ENCODE peak calls at places on chromosomes 1 and 21, in ten cellular contexts. U is A549; E is MM.1S; W is SJSA1; T is left lung; X is esophagus squamous epithelium; F is astrocyte; H is effector memory CD4-positive, alpha-beta T cell; C is H1; O is heart right ventricle. G is an unnamed sample.
A peak's percentile ranks its signal among the peaks of the same experiment; 100 is the strongest.

GRCh38 chr1:231841616-231842344 is 215.2 kb downstream of the DISC1 start:
- DNase-seq in U (peak; percentile 19), E (no peak), W (no peak), T (no peak), X (no peak), F (peak; percentile 33), H (no peak), C (no peak), O (no peak), G (no peak)

GRCh38 chr1:24551910-24552571 is 3.8 kb upstream of the NCMAP start:
- DNase-seq in U (no peak), E (no peak), W (no peak), T (no peak), X (no peak), F (peak; percentile 9), H (no peak), C (no peak), O (no peak), G (no peak)

GRCh38 chr1:25461783-25462182 is 31.1 kb downstream of the MACO1 start:
- DNase-seq in U (no peak), E (no peak), W (no peak), T (no peak), X (no peak), F (no peak), H (no peak), C (no peak), O (no peak), G (no peak)

GRCh38 chr1:163035791-163036249 is 33.3 kb upstream of the RGS4 start:
- DNase-seq in U (no peak), E (no peak), W (peak; percentile 83), T (no peak), X (no peak), F (peak; percentile 99), H (no peak), C (no peak), O (no peak), G (no peak)

GRCh38 chr1:156754219-156754618 is 2.7 kb upstream of the HDGF start:
- DNase-seq in U (no peak), E (no peak), W (no peak), T (no peak), X (no peak), F (no peak), H (no peak), C (no peak), O (no peak), G (no peak)

GRCh38 chr1:33637846-33638440 is 165.5 kb downstream of the ZSCAN20 start:
- DNase-seq in U (no peak), E (no peak), W (no peak), T (no peak), X (no peak), F (peak; percentile 23), H (no peak), C (no peak), O (no peak), G (no peak)

GRCh38 chr1:229203030-229203751 is 67.7 kb upstream of the RAB4A start:
- DNase-seq in U (peak; percentile 43), E (no peak), W (no peak), T (no peak), X (no peak), F (peak; percentile 57), H (no peak), C (peak; percentile 82), O (no peak), G (peak; percentile 17)

GRCh38 chr1:40273547-40274166 is 15.6 kb downstream of the ZMPSTE24 start:
- DNase-seq in U (no peak), E (no peak), W (no peak), T (no peak), X (no peak), F (no peak), H (no peak), C (no peak), O (no peak), G (no peak)

GRCh38 chr1:55049271-55049913 is 10.0 kb downstream of the PCSK9 start:
- DNase-seq in U (no peak), E (no peak), W (no peak), T (no peak), X (no peak), F (no peak), H (no peak), C (no peak), O (no peak), G (no peak)

GRCh38 chr1:235998812-235999211 is 66.1 kb downstream of the NID1 start:
- DNase-seq in U (no peak), E (no peak), W (no peak), T (no peak), X (no peak), F (peak; percentile 30), H (peak; percentile 30), C (no peak), O (no peak), G (no peak)
- H3K27ac ChIP-seq in U (peak overlapping the region; percentile 84), E (no peak overlapping the region), W (peak overlapping the region; percentile 64), T (peak overlapping the region; percentile 37), X (peak overlapping the region; percentile 74), F (peak overlapping the region; percentile 86), H (peak overlapping the region; percentile 90), C (no peak overlapping the region), O (no peak overlapping the region), G (no peak overlapping the region)

GRCh38 chr1:181101581-181102226 is 13.2 kb downstream of the IER5 start:
- DNase-seq in U (no peak), E (no peak), W (peak; percentile 73), T (no peak), X (no peak), F (peak; percentile 75), H (no peak), C (no peak), O (no peak), G (no peak)
- H3K27ac ChIP-seq in U (peak overlapping the region; percentile 98), E (no peak overlapping the region), W (peak overlapping the region; percentile 75), T (no peak overlapping the region), X (no peak overlapping the region), F (peak overlapping the region; percentile 64), H (no peak overlapping the region), C (peak overlapping the region; percentile 85), O (no peak overlapping the region), G (no peak overlapping the region)

GRCh38 chr1:118322369-118322768 is 137.3 kb upstream of the SPAG17 start:
- DNase-seq in U (no peak), E (no peak), W (no peak), T (no peak), X (no peak), F (no peak), H (no peak), C (no peak), O (no peak), G (no peak)

GRCh38 chr1:118326960-118327629 is 142.1 kb upstream of the SPAG17 start:
- DNase-seq in U (no peak), E (no peak), W (no peak), T (no peak), X (no peak), F (no peak), H (no peak), C (no peak), O (no peak), G (no peak)

GRCh38 chr1:118325545-118326225 is 140.7 kb upstream of the SPAG17 start:
- DNase-seq in U (no peak), E (no peak), W (no peak), T (no peak), X (no peak), F (peak; percentile 47), H (no peak), C (no peak), O (no peak), G (no peak)
- H3K27ac ChIP-seq in U (no peak overlapping the region), E (no peak overlapping the region), W (no peak overlapping the region), T (no peak overlapping the region), X (no peak overlapping the region), F (no peak overlapping the region), H (no peak overlapping the region), C (no peak overlapping the region), O (no peak overlapping the region), G (no peak overlapping the region)

GRCh38 chr1:61450454-61451213 is 274.3 kb downstream of the TM2D1 start:
- DNase-seq in U (peak; percentile 11), E (no peak), W (no peak), T (no peak), X (no peak), F (peak; percentile 14), H (no peak), C (no peak), O (peak; percentile 76), G (no peak)
- H3K27ac ChIP-seq in U (peak overlapping the region; percentile 91), E (no peak overlapping the region), W (no peak overlapping the region), T (peak overlapping the region; percentile 27), X (peak overlapping the region; percentile 79), F (no peak overlapping the region), H (no peak overlapping the region), C (no peak overlapping the region), O (peak overlapping the region; percentile 79), G (peak overlapping the region; percentile 47)

DNA sequence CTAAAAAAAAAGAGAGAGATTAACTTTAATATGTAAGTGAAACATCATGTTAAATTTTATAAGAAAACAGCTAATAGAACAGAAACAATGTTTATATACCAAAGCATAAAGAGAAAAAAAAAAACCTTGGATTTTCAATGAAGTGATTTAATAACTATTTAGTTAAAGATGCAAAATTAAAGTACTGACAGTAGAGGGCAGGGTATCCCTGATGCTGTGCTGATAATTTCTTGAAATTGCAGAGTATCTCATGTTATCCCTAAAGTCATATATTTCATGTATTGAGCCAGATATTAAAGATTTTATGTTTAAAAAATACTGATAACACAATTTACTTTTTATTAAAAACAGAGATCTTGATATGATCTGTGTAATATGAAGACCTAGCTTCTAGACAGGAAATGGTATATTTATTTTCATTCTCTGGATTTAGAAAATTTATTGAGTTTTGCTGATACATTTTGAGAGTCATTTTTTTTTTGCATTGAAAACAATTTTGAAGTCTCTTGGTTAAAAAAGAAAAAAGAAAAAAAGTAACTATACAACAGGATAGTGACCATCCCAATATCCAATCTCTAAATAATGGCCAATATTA is 273.2 kb downstream of the USP25 start:
- DNase-seq in U (no peak), E (no peak), W (no peak), T (no peak), X (no peak), F (no peak), H (no peak), C (no peak), O (no peak), G (no peak)
- H3K27ac ChIP-seq in U (no peak overlapping the region), E (no peak overlapping the region), W (no peak overlapping the region), T (no peak overlapping the region), X (no peak overlapping the region), F (no peak overlapping the region), H (no peak overlapping the region), C (no peak overlapping the region), O (no peak overlapping the region), G (no peak overlapping the region)

GRCh38 chr1:109783436-109783835 is 19.7 kb upstream of the EPS8L3 start:
- DNase-seq in U (peak; percentile 71), E (no peak), W (peak; percentile 87), T (no peak), X (no peak), F (peak; percentile 81), H (no peak), C (no peak), O (no peak), G (no peak)
- H3K27ac ChIP-seq in U (peak overlapping the region; percentile 98), E (no peak overlapping the region), W (peak overlapping the region; percentile 88), T (no peak overlapping the region), X (peak overlapping the region; percentile 63), F (no peak overlapping the region), H (no peak overlapping the region), C (no peak overlapping the region), O (no peak overlapping the region), G (no peak overlapping the region)

G was measured in caudate nucleus.